ENCODE peak calls at places on chromosomes 6 and 20, in five cellular contexts. U is GM04503, N is endothelial cell, A is H9, J is nephron progenitor cell. R is an unnamed sample.

GRCh38 chr6:12718025-12718424 is 1.5 kb downstream of the PHACTR1 start:
- DNase-seq in U (no peak), N (no peak), A (no peak), J (no peak), R (no peak)

GRCh38 chr6:88989215-88989614 is 25.8 kb upstream of the RNGTT start:
- DNase-seq in U (no peak), N (no peak), A (no peak), J (no peak), R (no peak)

GRCh38 chr6:42315991-42316378 is 98.3 kb upstream of the MRPS10 start:
- DNase-seq in U (peak), N (no peak), A (peak), J (no peak), R (peak)

GRCh38 chr6:10690651-10691445 is 3.6 kb downstream of the C6orf52 start:
- DNase-seq in U (no peak), N (no peak), A (no peak), J (no peak), R (no peak)

GRCh38 chr6:106318851-106319250 is 6.7 kb downstream of the ATG5 start:
- DNase-seq in U (no peak), N (no peak), A (no peak), J (no peak), R (no peak)

GRCh38 chr20:40993794-40994540 is 34.7 kb upstream of the TOP1 start:
- DNase-seq in U (no peak), N (no peak), A (no peak), J (no peak), R (no peak)

GRCh38 chr20:45581702-45582101 is 2.6 kb upstream of the WFDC8 start:
- DNase-seq in U (no peak), N (no peak), A (no peak), J (no peak), R (no peak)

GRCh38 chr6:137764464-137764863 is 102.6 kb upstream of the TNFAIP3 start:
- DNase-seq in U (peak), N (no peak), A (no peak), J (no peak), R (no peak)

GRCh38 chr6:165876568-165876967 is 213.5 kb upstream of the PDE10A start:
- DNase-seq in U (no peak), N (no peak), A (no peak), J (no peak), R (no peak)

GRCh38 chr6:170268216-170269129 is 22.4 kb downstream of the DLL1 start:
- DNase-seq in U (no peak), N (no peak), A (no peak), J (no peak), R (no peak)

GRCh38 chr20:36676701-36677421 is 30.9 kb upstream of the SLA2 start:
- DNase-seq in U (no peak), N (peak), A (peak), J (peak), R (no peak)

GRCh38 chr6:85450578-85450884 is 648 bp downstream of the NT5E start:
- DNase-seq in U (no peak), N (no peak), A (no peak), J (no peak), R (peak)

GRCh38 chr20:45963059-45964011 is 8.7 kb downstream of the ZNF335 start:
- DNase-seq in U (no peak), N (no peak), A (peak), J (no peak), R (no peak)

R was measured in GM10248.